ENCODE peak calls at places on chromosomes 2 and 18, in eight cellular contexts. T, Z, O, B, M, W, R and U are unnamed samples.

GRCh38 chr2:84807063-84807485 is 73.8 kb downstream of the TRABD2A start:
- DNase-seq in T (peak; percentile 98), Z (no peak), O (no peak), B (peak; percentile 98), M (peak; percentile 97), W (no peak), R (peak; percentile 95), U (no peak)

GRCh38 chr18:27057459-27058302 is 127.4 kb downstream of the CHST9 start:
- DNase-seq in T (no peak), Z (no peak), O (no peak), B (no peak), M (no peak), W (no peak), R (no peak), U (no peak)

GRCh38 chr18:63346031-63346430 is 21.0 kb downstream of the KDSR start:
- DNase-seq in T (no peak), Z (no peak), O (no peak), B (no peak), M (no peak), W (no peak), R (no peak), U (no peak)

GRCh38 chr2:232871835-232872736 is 2.0 kb downstream of the SNORC start:
- DNase-seq in T (no peak), Z (no peak), O (no peak), B (no peak), M (no peak), W (peak; percentile 39), R (no peak), U (no peak)

GRCh38 chr2:73981081-73981968 is 3.4 kb upstream of the TET3 start:
- DNase-seq in T (no peak), Z (peak; percentile 49), O (peak; percentile 36), B (no peak), M (peak; percentile 37), W (no peak), R (no peak), U (peak; percentile 81)

GRCh38 chr2:182818541-182819308 is 47.7 kb downstream of the FRZB start:
- DNase-seq in T (no peak), Z (no peak), O (no peak), B (no peak), M (no peak), W (no peak), R (no peak), U (no peak)

GRCh38 chr2:12217206-12217605 is 470.8 kb downstream of the LPIN1 start:
- DNase-seq in T (no peak), Z (no peak), O (no peak), B (no peak), M (no peak), W (no peak), R (no peak), U (no peak)

GRCh38 chr2:65574911-65575444 is 142.6 kb upstream of the SPRED2 start:
- DNase-seq in T (no peak), Z (no peak), O (no peak), B (peak; percentile 17), M (peak; percentile 58), W (no peak), R (no peak), U (no peak)

GRCh38 chr18:7902399-7902839 is 335.3 kb downstream of the PTPRM start:
- DNase-seq in T (peak; percentile 82), Z (peak; percentile 33), O (no peak), B (peak; percentile 43), M (peak; percentile 84), W (no peak), R (no peak), U (no peak)

GRCh38 chr18:64720781-64721464 is 572.0 kb upstream of the LINC00305 start:
- DNase-seq in T (no peak), Z (no peak), O (no peak), B (no peak), M (no peak), W (no peak), R (no peak), U (no peak)

GRCh38 chr2:199273043-199273647 is 184.6 kb downstream of the SATB2 start:
- DNase-seq in T (peak; percentile 60), Z (no peak), O (no peak), B (peak; percentile 65), M (peak; percentile 90), W (no peak), R (peak; percentile 9), U (no peak)

GRCh38 chr18:65477450-65477849 is 273.4 kb upstream of the CDH7 start:
- DNase-seq in T (no peak), Z (no peak), O (no peak), B (no peak), M (no peak), W (no peak), R (no peak), U (no peak)

GRCh38 chr2:241655516-241656189 is 18.2 kb downstream of the ATG4B start:
- DNase-seq in T (no peak), Z (no peak), O (no peak), B (no peak), M (no peak), W (no peak), R (no peak), U (no peak)

GRCh38 chr2:439540-440465 is 151.9 kb upstream of the ALKAL2 start:
- DNase-seq in T (no peak), Z (no peak), O (no peak), B (no peak), M (no peak), W (no peak), R (no peak), U (no peak)

GRCh38 chr2:47810850-47811249 is 27.9 kb downstream of the MSH6 start:
- DNase-seq in T (no peak), Z (no peak), O (no peak), B (no peak), M (peak; percentile 31), W (no peak), R (no peak), U (no peak)

GRCh38 chr2:14626873-14627272 is 5.6 kb upstream of the LRATD1 start:
- DNase-seq in T (no peak), Z (no peak), O (no peak), B (no peak), M (no peak), W (no peak), R (no peak), U (no peak)

GRCh38 chr2:241796610-241797138 is 12.3 kb upstream of the NEU4 start:
- DNase-seq in T (no peak), Z (peak; percentile 7), O (no peak), B (no peak), M (no peak), W (peak; percentile 11), R (no peak), U (no peak)

GRCh38 chr2:220533485-220533884 is 906.1 kb downstream of the SLC4A3 start:
- DNase-seq in T (no peak), Z (no peak), O (no peak), B (peak; percentile 25), M (peak; percentile 57), W (no peak), R (peak; percentile 43), U (peak; percentile 18)

DNA sequence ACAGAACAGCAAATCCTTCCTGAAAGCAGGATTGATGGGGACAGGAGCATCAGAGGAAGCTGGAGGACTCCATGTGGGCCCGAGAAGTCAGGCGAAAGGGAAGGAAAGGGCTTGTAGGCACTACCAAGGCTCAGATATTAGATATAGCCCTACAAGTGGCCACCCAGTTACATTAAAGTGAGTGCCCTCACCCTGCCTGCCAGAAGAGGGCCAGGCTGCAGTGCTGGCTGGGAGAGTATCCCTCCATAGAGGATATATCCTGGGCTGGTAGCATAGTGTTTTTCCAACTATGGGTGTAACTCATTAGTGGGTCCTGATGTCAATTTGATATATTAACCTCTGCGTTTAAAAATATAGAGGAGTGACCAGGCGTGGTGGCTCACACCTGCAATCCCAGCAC is 285.2 kb downstream of the MYCN start:
- DNase-seq in T (no peak), Z (no peak), O (no peak), B (no peak), M (no peak), W (no peak), R (no peak), U (no peak)
- TF ChIP-seq CTCF in T (no peak), Z (no peak), O (no peak), B (no peak), M (no peak), W (no peak), R (no peak), U (no peak)

DNA sequence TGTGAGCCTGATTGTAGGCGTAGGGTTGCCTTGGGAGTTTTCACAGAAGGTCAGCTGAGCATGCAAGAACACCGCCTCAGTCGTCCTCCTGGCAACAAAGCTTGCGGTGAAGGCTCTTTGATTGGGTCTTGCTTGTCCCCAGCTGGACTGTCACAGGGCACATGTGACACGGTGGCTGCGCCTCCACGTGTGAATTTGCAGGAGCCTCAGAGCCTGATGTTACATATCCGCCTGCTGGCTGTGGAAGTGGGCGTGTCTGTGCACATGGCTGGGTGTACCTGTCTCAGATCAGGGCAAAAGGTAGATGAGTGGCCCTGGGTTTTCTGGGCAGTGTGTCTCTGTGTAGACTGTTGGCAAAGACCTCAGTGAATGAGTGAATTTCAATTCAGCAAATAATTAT is 228.8 kb downstream of the HAUS1 start:
- DNase-seq in T (no peak), Z (no peak), O (no peak), B (no peak), M (no peak), W (no peak), R (no peak), U (no peak)
- H3K4me3 ChIP-seq in T (no peak overlapping the region), Z (peak overlapping the region; percentile 75), O (no peak overlapping the region), B (peak overlapping the region; percentile 99), M (no peak overlapping the region), W (peak overlapping the region; percentile 62), R (no peak overlapping the region), U (no peak overlapping the region)

GRCh38 chr2:114160263-114161001 is 270.5 kb downstream of the ACTR3 start:
- DNase-seq in T (no peak), Z (no peak), O (no peak), B (no peak), M (no peak), W (no peak), R (no peak), U (no peak)
- TF ChIP-seq CTCF in T (no peak), Z (no peak), O (no peak), B (no peak), M (no peak), W (no peak), R (no peak), U (no peak)

GRCh38 chr18:12628706-12629702 is 28.9 kb downstream of the SPIRE1 start:
- DNase-seq in T (peak; percentile 73), Z (no peak), O (no peak), B (peak; percentile 48), M (peak; percentile 91), W (no peak), R (no peak), U (no peak)

GRCh38 chr18:12621737-12622306 is 36.1 kb downstream of the SPIRE1 start:
- DNase-seq in T (peak; percentile 65), Z (no peak), O (no peak), B (peak; percentile 38), M (peak; percentile 99), W (no peak), R (no peak), U (no peak)

GRCh38 chr18:12630136-12630535 is 27.8 kb downstream of the SPIRE1 start:
- DNase-seq in T (peak; percentile 45), Z (no peak), O (no peak), B (peak; percentile 30), M (peak; percentile 77), W (no peak), R (no peak), U (no peak)

DNA sequence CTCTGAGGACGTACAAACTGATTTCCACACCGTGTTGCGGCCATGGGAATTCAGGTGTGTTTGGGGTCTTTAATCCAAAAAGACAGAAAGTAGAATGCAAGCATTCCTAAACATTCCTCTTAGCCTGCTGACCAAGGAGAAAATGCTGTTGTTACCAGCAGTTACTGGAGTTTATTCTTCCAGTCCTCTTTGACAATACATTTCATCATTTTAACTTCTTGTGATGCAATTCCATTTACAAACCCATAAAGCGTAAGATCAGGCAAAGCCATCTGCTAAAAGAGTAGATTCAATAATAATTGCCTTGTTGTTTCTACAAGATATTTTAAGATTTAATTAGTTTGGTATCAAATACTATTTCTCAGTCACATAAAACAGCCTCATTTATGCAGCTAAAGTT is 32.7 kb downstream of the SPIRE1 start:
- DNase-seq in T (no peak), Z (no peak), O (no peak), B (peak; percentile 63), M (peak; percentile 43), W (no peak), R (no peak), U (no peak)
- H3K4me3 ChIP-seq in T (no peak overlapping the region), Z (no peak overlapping the region), O (no peak overlapping the region), B (no peak overlapping the region), M (no peak overlapping the region), W (no peak overlapping the region), R (no peak overlapping the region), U (no peak overlapping the region)